ENCODE peak calls at places on chromosome 11, in nine cellular contexts. N is K562, B is endothelial cell, W is psoas muscle, T is coronary artery, Y is sigmoid colon, R is fibroblast of lung, C is epithelial cell of esophagus, J is right atrium auricular region. I is an unnamed sample.

GRCh38 chr11:1920128-1920908 is 815 bp downstream of the TNNT3 start:
- DNase-seq in R (no peak), C (no peak), B (no peak), W (no peak), N (no peak), T (no peak), J (no peak), Y (no peak), I (no peak)

GRCh38 chr11:128551641-128552335 is 35.6 kb downstream of the ETS1 start:
- DNase-seq in R (no peak), N (no peak), T (no peak), W (no peak), J (no peak), B (no peak), C (no peak), Y (no peak), I (no peak)

GRCh38 chr11:88297320-88298263 is 39.9 kb downstream of the CTSC start:
- DNase-seq in T (no peak), B (no peak), R (peak), N (no peak), J (no peak), C (no peak), W (no peak), Y (no peak), I (peak)

GRCh38 chr11:117152066-117152465 is 8.0 kb downstream of the PAFAH1B2 start:
- DNase-seq in W (no peak), B (no peak), C (no peak), R (no peak), N (no peak), T (no peak), Y (no peak), J (no peak), I (no peak)

GRCh38 chr11:94111660-94112059 is 17.0 kb upstream of the PANX1 start:
- DNase-seq in N (no peak), W (no peak), J (no peak), Y (peak), C (peak), B (no peak), R (no peak), T (no peak), I (no peak)

GRCh38 chr11:9573775-9574555 is 495 bp downstream of the WEE1 start:
- DNase-seq in C (no peak), B (peak), R (no peak), J (no peak), T (peak), Y (no peak), N (no peak), W (peak), I (peak)

GRCh38 chr11:2830030-2830812 is 55.4 kb downstream of the CDKN1C start:
- DNase-seq in W (peak), Y (no peak), T (no peak), N (no peak), B (no peak), C (no peak), R (no peak), J (no peak), I (no peak)

GRCh38 chr11:18775492-18776292 is 15.9 kb downstream of the PTPN5 start:
- DNase-seq in T (no peak), J (no peak), B (peak), N (peak), R (no peak), Y (no peak), C (peak), W (peak), I (peak)

GRCh38 chr11:45104006-45104789 is 42.2 kb upstream of the PRDM11 start:
- DNase-seq in T (peak), N (no peak), J (peak), Y (no peak), B (no peak), W (no peak), R (no peak), C (no peak), I (no peak)

GRCh38 chr11:92152245-92152644 is 72.4 kb upstream of the FAT3 start:
- DNase-seq in J (no peak), Y (no peak), B (no peak), C (no peak), W (no peak), N (no peak), T (no peak), R (no peak), I (no peak)

GRCh38 chr11:66113132-66113856 is 43.2 kb downstream of the PACS1 start:
- DNase-seq in R (peak), N (no peak), B (no peak), J (no peak), C (peak), W (no peak), T (no peak), Y (no peak), I (no peak)

GRCh38 chr11:123103326-123103980 is 41.5 kb upstream of the HSPA8 start:
- DNase-seq in N (peak), T (no peak), R (peak), C (peak), Y (peak), W (peak), B (peak), J (peak), I (peak)

GRCh38 chr11:61596539-61596938 is 15.7 kb upstream of the SYT7 start:
- DNase-seq in J (no peak), B (no peak), Y (no peak), C (no peak), T (no peak), R (no peak), N (no peak), W (no peak), I (no peak)

GRCh38 chr11:28461846-28462245 is 353.7 kb downstream of the METTL15 start:
- DNase-seq in T (no peak), B (no peak), R (no peak), J (no peak), C (peak), W (no peak), Y (no peak), N (no peak), I (peak)

GRCh38 chr11:134854391-134854991 is 442.4 kb upstream of the B3GAT1 start:
- DNase-seq in B (no peak), C (no peak), W (no peak), R (no peak), N (no peak), J (no peak), Y (no peak), T (no peak), I (no peak)

GRCh38 chr11:86849679-86850078 is 49.3 kb downstream of the PRSS23 start:
- DNase-seq in W (no peak), J (no peak), Y (no peak), B (no peak), N (no peak), R (no peak), T (no peak), C (no peak), I (no peak)

GRCh38 chr11:66159585-66159984 is 89.5 kb downstream of the PACS1 start:
- DNase-seq in W (no peak), R (no peak), C (no peak), Y (no peak), B (no peak), T (no peak), J (no peak), N (no peak), I (peak)

GRCh38 chr11:61834278-61835004 is 6.3 kb downstream of the FADS2 start:
- DNase-seq in R (peak), B (peak), J (peak), T (peak), N (peak), W (peak), C (no peak), Y (no peak), I (peak)

GRCh38 chr11:131745405-131745804 is 375.0 kb downstream of the NTM start:
- DNase-seq in B (no peak), N (no peak), R (peak), W (no peak), J (no peak), Y (no peak), C (peak), T (no peak), I (peak)

GRCh38 chr11:78696177-78696576 is 121.5 kb upstream of the NARS2 start:
- DNase-seq in T (no peak), Y (no peak), N (no peak), W (no peak), J (no peak), R (no peak), C (no peak), B (no peak), I (no peak)

GRCh38 chr11:47161134-47161854 is 15.4 kb downstream of the ARFGAP2 start:
- DNase-seq in B (peak), T (no peak), N (peak), Y (peak), R (peak), C (peak), J (peak), W (peak), I (peak)

GRCh38 chr11:78878631-78879030 is 304.0 kb upstream of the NARS2 start:
- DNase-seq in B (no peak), R (no peak), W (no peak), Y (no peak), T (no peak), J (no peak), N (no peak), C (no peak), I (no peak)

GRCh38 chr11:95692526-95693270 is 96.9 kb downstream of the FAM76B start:
- DNase-seq in B (no peak), R (peak), W (no peak), Y (no peak), C (no peak), T (no peak), N (no peak), J (no peak), I (no peak)

GRCh38 chr11:45332486-45332934 is 46.4 kb upstream of the SYT13 start:
- DNase-seq in B (peak), W (no peak), T (no peak), N (peak), J (no peak), C (no peak), R (no peak), Y (peak), I (peak)

GRCh38 chr11:44593194-44593593 is 27.7 kb downstream of the CD82 start:
- DNase-seq in N (no peak), B (no peak), R (no peak), W (peak), T (no peak), J (no peak), C (no peak), Y (peak), I (no peak)

GRCh38 chr11:34904421-34904950 is 11.7 kb downstream of the APIP start:
- DNase-seq in T (no peak), B (no peak), Y (no peak), W (no peak), J (no peak), N (no peak), C (peak), R (no peak), I (peak)

GRCh38 chr11:129950319-129951034 is 52.2 kb downstream of the PRDM10 start:
- DNase-seq in B (no peak), N (no peak), C (no peak), T (no peak), Y (peak), J (peak), R (peak), W (peak), I (peak)

GRCh38 chr11:81224396-81224795 is 1509.3 kb downstream of the FAM181B start:
- DNase-seq in B (no peak), C (no peak), Y (no peak), R (no peak), J (no peak), W (no peak), T (no peak), N (no peak), I (no peak)

GRCh38 chr11:61042537-61042936 is 59.8 kb upstream of the CD5 start:
- DNase-seq in B (no peak), T (no peak), R (no peak), Y (no peak), C (no peak), W (no peak), J (no peak), N (no peak), I (no peak)

GRCh38 chr11:47768090-47768620 is 1.0 kb upstream of the FNBP4 start:
- DNase-seq in R (peak), J (peak), B (peak), Y (peak), N (peak), T (peak), W (peak), C (peak), I (peak)

GRCh38 chr11:70573701-70574151 is 175.4 kb downstream of the CTTN start:
- DNase-seq in C (no peak), B (no peak), J (no peak), N (no peak), W (no peak), Y (no peak), T (no peak), R (no peak), I (no peak)

GRCh38 chr11:95827661-95828060 is 37.4 kb downstream of the CEP57 start:
- DNase-seq in R (no peak), T (no peak), B (no peak), W (no peak), N (no peak), Y (no peak), J (no peak), C (peak), I (no peak)

GRCh38 chr11:80720295-80720694 is 1279.5 kb upstream of the TENM4 start:
- DNase-seq in N (no peak), C (no peak), T (no peak), J (no peak), W (no peak), B (no peak), Y (no peak), R (no peak), I (no peak)

GRCh38 chr11:64788321-64789215 is 10.2 kb upstream of the SF1 start:
- DNase-seq in B (no peak), N (no peak), J (no peak), T (no peak), C (no peak), R (no peak), Y (peak), W (no peak), I (no peak)

GRCh38 chr11:120546312-120547205 is 35.0 kb downstream of the GRIK4 start:
- DNase-seq in T (peak), W (peak), Y (no peak), B (no peak), R (peak), C (peak), J (peak), N (no peak), I (peak)

GRCh38 chr11:77019976-77020591 is 14.1 kb upstream of the B3GNT6 start:
- DNase-seq in N (no peak), T (no peak), W (no peak), C (peak), R (peak), J (no peak), B (no peak), Y (no peak), I (peak)

GRCh38 chr11:33703771-33704170 is 3.1 kb upstream of the C11orf91 start:
- DNase-seq in W (peak), B (no peak), Y (no peak), J (no peak), N (no peak), T (no peak), R (peak), C (peak), I (no peak)

GRCh38 chr11:119067371-119068222 is at the start of gene VPS11:
- DNase-seq in B (peak), C (peak), R (peak), W (peak), N (peak), J (peak), Y (peak), T (peak), I (peak)
- TF ChIP-seq CTCF in B (no peak), C (no peak), R (no peak), W (no peak), N (no peak), J (no peak), Y (no peak), T (no peak), I (no peak)

GRCh38 chr11:109303342-109303741 is 118.6 kb upstream of the C11orf87 start:
- DNase-seq in B (no peak), C (peak), W (no peak), J (no peak), T (no peak), Y (no peak), R (no peak), N (no peak), I (no peak)

GRCh38 chr11:109304159-109304558 is 117.8 kb upstream of the C11orf87 start:
- DNase-seq in T (no peak), W (no peak), J (no peak), N (no peak), C (peak), Y (no peak), R (peak), B (no peak), I (no peak)

GRCh38 chr11:109305009-109305408 is 117.0 kb upstream of the C11orf87 start:
- DNase-seq in J (no peak), Y (no peak), R (no peak), T (no peak), C (no peak), B (no peak), N (no peak), W (no peak), I (no peak)

GRCh38 chr11:109306322-109306721 is 115.7 kb upstream of the C11orf87 start:
- DNase-seq in T (no peak), C (peak), J (no peak), R (peak), Y (no peak), W (no peak), B (no peak), N (no peak), I (no peak)

GRCh38 chr11:109302591-109303334 is 119.2 kb upstream of the C11orf87 start:
- DNase-seq in B (no peak), N (no peak), J (no peak), Y (no peak), C (peak), T (no peak), R (peak), W (no peak), I (no peak)
- TF ChIP-seq CTCF in B (no peak), N (no peak), J (no peak), Y (no peak), C (no peak), T (no peak), R (no peak), W (no peak), I (no peak)

GRCh38 chr11:121716060-121716459 is 263.3 kb upstream of the SORL1-AS1 start:
- DNase-seq in J (no peak), T (no peak), W (no peak), Y (no peak), R (peak), C (no peak), N (no peak), B (no peak), I (peak)
- TF ChIP-seq CTCF in J (no peak), T (no peak), W (no peak), Y (no peak), R (no peak), C (no peak), N (no peak), B (no peak), I (no peak)

DNA sequence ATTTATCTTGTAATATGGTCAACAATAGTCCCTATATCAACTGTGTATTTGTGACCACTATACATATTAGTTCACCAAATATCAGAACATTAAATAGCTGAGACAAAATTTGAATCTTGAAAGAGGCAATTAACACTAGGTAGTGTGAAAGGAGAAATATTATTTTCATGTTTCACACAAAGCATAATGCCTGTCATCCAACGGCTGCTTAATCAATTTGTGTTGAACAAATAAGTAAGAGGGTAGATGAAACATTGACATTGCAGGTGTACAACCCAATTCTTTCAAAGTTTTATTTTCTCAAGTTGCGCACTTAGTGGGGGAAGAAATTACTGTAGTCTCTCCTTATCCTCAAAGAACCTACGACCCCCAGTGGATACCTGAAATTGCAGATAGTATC is 3.4 kb upstream of the OR8I2 start:
- DNase-seq in N (no peak), J (no peak), B (no peak), T (no peak), R (no peak), Y (no peak), C (no peak), W (no peak), I (no peak)
- TF ChIP-seq CTCF in N (no peak), J (no peak), B (peak), T (no peak), R (no peak), Y (no peak), C (no peak), W (no peak), I (no peak)

DNA sequence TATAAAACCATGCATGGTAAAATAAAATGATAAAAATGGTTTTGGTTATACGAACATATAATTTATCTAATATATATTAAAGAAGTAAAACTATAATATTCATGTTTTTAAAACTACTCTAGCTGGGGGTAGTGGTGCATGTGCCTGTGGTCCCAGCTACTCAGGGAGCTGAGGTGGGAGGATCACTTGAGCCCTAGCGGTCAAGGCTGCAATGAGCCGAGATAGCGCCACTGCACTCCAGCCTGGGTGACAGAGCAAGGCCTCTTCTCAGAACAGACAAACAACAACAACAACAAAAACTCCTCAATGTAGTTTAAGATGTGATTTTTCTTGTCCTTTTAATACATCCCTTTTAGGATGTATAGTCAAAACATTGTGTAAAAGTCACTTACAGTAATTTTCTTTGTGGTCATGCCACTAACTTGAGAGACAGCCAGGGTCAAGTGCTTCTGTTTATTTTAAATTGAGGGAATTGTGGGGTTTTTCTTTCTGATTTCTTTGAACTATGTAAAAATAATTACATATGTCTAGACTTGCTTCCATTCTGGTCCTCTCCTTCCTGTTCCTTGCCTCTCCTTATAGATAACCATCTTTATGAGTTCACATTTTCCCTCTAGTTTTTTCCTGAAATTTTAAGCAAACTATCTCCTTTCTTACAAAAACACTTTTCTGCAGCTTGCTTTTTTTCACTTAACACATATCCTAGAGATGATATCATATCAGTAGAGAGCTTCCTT is 9.2 kb downstream of the OR2AT4 start:
- DNase-seq in N (no peak), J (no peak), R (no peak), Y (no peak), B (no peak), C (no peak), T (no peak), W (no peak), I (no peak)
- TF ChIP-seq CTCF in N (peak), J (no peak), R (no peak), Y (no peak), B (no peak), C (no peak), T (no peak), W (no peak), I (no peak)